ENCODE peak calls at places on chromosomes 16 and 17, in four cellular contexts. One of them, this sample, is unnamed.

GRCh38 chr16:26605872-26606271 is 460.9 kb upstream of the C16orf82 start:
- DNase-seq in LHCN-M2: no peak
- DNase-seq in activated naive CD8-positive, alpha-beta T cell treated with anti-CD3 and anti-CD28 coated beads for 36 hours: no peak
- DNase-seq in NCI-H2029 treated with DMSO at 0.1 percent for 48 hours: peak
- DNase-seq in this sample: no peak

GRCh38 chr17:61597606-61598005 is 6.6 kb upstream of the NACA2 start:
- DNase-seq in LHCN-M2: no peak
- DNase-seq in activated naive CD8-positive, alpha-beta T cell treated with anti-CD3 and anti-CD28 coated beads for 36 hours: no peak
- DNase-seq in NCI-H2029 treated with DMSO at 0.1 percent for 48 hours: no peak
- DNase-seq in this sample: no peak

GRCh38 chr17:80346498-80347275 is 68.3 kb upstream of the ENDOV start:
- DNase-seq in NCI-H2029 treated with DMSO at 0.1 percent for 48 hours: no peak
- DNase-seq in LHCN-M2: no peak
- DNase-seq in activated naive CD8-positive, alpha-beta T cell treated with anti-CD3 and anti-CD28 coated beads for 36 hours: no peak
- DNase-seq in this sample: no peak

GRCh38 chr17:63925615-63926014 is 6.5 kb downstream of the CD79B start:
- DNase-seq in LHCN-M2: no peak
- DNase-seq in NCI-H2029 treated with DMSO at 0.1 percent for 48 hours: no peak
- DNase-seq in activated naive CD8-positive, alpha-beta T cell treated with anti-CD3 and anti-CD28 coated beads for 36 hours: no peak
- DNase-seq in this sample: no peak

GRCh38 chr17:10271004-10271620 is 72.7 kb upstream of the GAS7 start:
- DNase-seq in LHCN-M2: no peak
- DNase-seq in activated naive CD8-positive, alpha-beta T cell treated with anti-CD3 and anti-CD28 coated beads for 36 hours: no peak
- DNase-seq in NCI-H2029 treated with DMSO at 0.1 percent for 48 hours: no peak
- DNase-seq in this sample: no peak

GRCh38 chr17:3529817-3530741 is 27.5 kb downstream of the TRPV3 start:
- DNase-seq in NCI-H2029 treated with DMSO at 0.1 percent for 48 hours: no peak
- DNase-seq in LHCN-M2: no peak
- DNase-seq in activated naive CD8-positive, alpha-beta T cell treated with anti-CD3 and anti-CD28 coated beads for 36 hours: no peak
- DNase-seq in this sample: peak

GRCh38 chr17:47694818-47695663 is 1.1 kb downstream of the TBKBP1 start:
- DNase-seq in LHCN-M2: no peak
- DNase-seq in NCI-H2029 treated with DMSO at 0.1 percent for 48 hours: no peak
- DNase-seq in activated naive CD8-positive, alpha-beta T cell treated with anti-CD3 and anti-CD28 coated beads for 36 hours: peak
- DNase-seq in this sample: peak

GRCh38 chr17:65371702-65372101 is 189.7 kb downstream of the AXIN2 start:
- DNase-seq in NCI-H2029 treated with DMSO at 0.1 percent for 48 hours: peak
- DNase-seq in LHCN-M2: no peak
- DNase-seq in activated naive CD8-positive, alpha-beta T cell treated with anti-CD3 and anti-CD28 coated beads for 36 hours: no peak
- DNase-seq in this sample: no peak

GRCh38 chr16:86791287-86792074 is 213.1 kb downstream of the FOXL1 start:
- DNase-seq in NCI-H2029 treated with DMSO at 0.1 percent for 48 hours: no peak
- DNase-seq in LHCN-M2: no peak
- DNase-seq in activated naive CD8-positive, alpha-beta T cell treated with anti-CD3 and anti-CD28 coated beads for 36 hours: no peak
- DNase-seq in this sample: no peak

GRCh38 chr17:78117027-78117981 is 11.3 kb downstream of the TMC6 start:
- DNase-seq in activated naive CD8-positive, alpha-beta T cell treated with anti-CD3 and anti-CD28 coated beads for 36 hours: no peak
- DNase-seq in LHCN-M2: no peak
- DNase-seq in NCI-H2029 treated with DMSO at 0.1 percent for 48 hours: peak
- DNase-seq in this sample: no peak

GRCh38 chr17:15384142-15384803 is 42.9 kb upstream of the TEKT3 start:
- DNase-seq in LHCN-M2: peak
- DNase-seq in activated naive CD8-positive, alpha-beta T cell treated with anti-CD3 and anti-CD28 coated beads for 36 hours: no peak
- DNase-seq in NCI-H2029 treated with DMSO at 0.1 percent for 48 hours: no peak
- DNase-seq in this sample: peak

GRCh38 chr17:79844869-79845600 is 5.8 kb upstream of the CBX4 start:
- DNase-seq in NCI-H2029 treated with DMSO at 0.1 percent for 48 hours: no peak
- DNase-seq in LHCN-M2: no peak
- DNase-seq in activated naive CD8-positive, alpha-beta T cell treated with anti-CD3 and anti-CD28 coated beads for 36 hours: peak
- DNase-seq in this sample: no peak

GRCh38 chr17:21029515-21029914 is 13.3 kb downstream of the USP22 start:
- DNase-seq in LHCN-M2: no peak
- DNase-seq in activated naive CD8-positive, alpha-beta T cell treated with anti-CD3 and anti-CD28 coated beads for 36 hours: no peak
- DNase-seq in NCI-H2029 treated with DMSO at 0.1 percent for 48 hours: no peak
- DNase-seq in this sample: no peak

GRCh38 chr17:16304832-16305231 is 48.4 kb downstream of the CENPV start:
- DNase-seq in activated naive CD8-positive, alpha-beta T cell treated with anti-CD3 and anti-CD28 coated beads for 36 hours: no peak
- DNase-seq in LHCN-M2: peak
- DNase-seq in NCI-H2029 treated with DMSO at 0.1 percent for 48 hours: no peak
- DNase-seq in this sample: no peak

GRCh38 chr16:70795513-70795912 is 5.4 kb downstream of the VAC14 start:
- DNase-seq in LHCN-M2: no peak
- DNase-seq in activated naive CD8-positive, alpha-beta T cell treated with anti-CD3 and anti-CD28 coated beads for 36 hours: no peak
- DNase-seq in NCI-H2029 treated with DMSO at 0.1 percent for 48 hours: no peak
- DNase-seq in this sample: no peak

GRCh38 chr16:87762071-87762571 is 3.7 kb downstream of the KLHDC4 start:
- DNase-seq in activated naive CD8-positive, alpha-beta T cell treated with anti-CD3 and anti-CD28 coated beads for 36 hours: no peak
- DNase-seq in LHCN-M2: no peak
- DNase-seq in NCI-H2029 treated with DMSO at 0.1 percent for 48 hours: no peak
- DNase-seq in this sample: no peak

GRCh38 chr16:1771072-1771863 is at the start of gene NME3:
- DNase-seq in activated naive CD8-positive, alpha-beta T cell treated with anti-CD3 and anti-CD28 coated beads for 36 hours: peak
- DNase-seq in LHCN-M2: peak
- DNase-seq in NCI-H2029 treated with DMSO at 0.1 percent for 48 hours: no peak
- DNase-seq in this sample: peak

GRCh38 chr16:11005611-11005975 is 61.2 kb downstream of the CLEC16A start:
- DNase-seq in NCI-H2029 treated with DMSO at 0.1 percent for 48 hours: no peak
- DNase-seq in LHCN-M2: peak
- DNase-seq in activated naive CD8-positive, alpha-beta T cell treated with anti-CD3 and anti-CD28 coated beads for 36 hours: no peak
- DNase-seq in this sample: no peak

GRCh38 chr16:56286819-56287218 is 95.5 kb downstream of the GNAO1 start:
- DNase-seq in LHCN-M2: peak
- DNase-seq in activated naive CD8-positive, alpha-beta T cell treated with anti-CD3 and anti-CD28 coated beads for 36 hours: no peak
- DNase-seq in NCI-H2029 treated with DMSO at 0.1 percent for 48 hours: no peak
- DNase-seq in this sample: no peak

GRCh38 chr17:41631025-41631889 is 6.9 kb upstream of the KRT17 start:
- DNase-seq in NCI-H2029 treated with DMSO at 0.1 percent for 48 hours: no peak
- DNase-seq in LHCN-M2: no peak
- DNase-seq in activated naive CD8-positive, alpha-beta T cell treated with anti-CD3 and anti-CD28 coated beads for 36 hours: no peak
- DNase-seq in this sample: no peak

GRCh38 chr17:34996422-34997029 is 16.2 kb downstream of the LIG3 start:
- DNase-seq in LHCN-M2: no peak
- DNase-seq in activated naive CD8-positive, alpha-beta T cell treated with anti-CD3 and anti-CD28 coated beads for 36 hours: no peak
- DNase-seq in NCI-H2029 treated with DMSO at 0.1 percent for 48 hours: no peak
- DNase-seq in this sample: no peak

GRCh38 chr17:81138083-81138482 is 27.2 kb upstream of the PVALEF start:
- DNase-seq in activated naive CD8-positive, alpha-beta T cell treated with anti-CD3 and anti-CD28 coated beads for 36 hours: no peak
- DNase-seq in NCI-H2029 treated with DMSO at 0.1 percent for 48 hours: no peak
- DNase-seq in LHCN-M2: no peak
- DNase-seq in this sample: no peak

GRCh38 chr16:89200124-89200849 is at the start of gene SLC22A31:
- DNase-seq in NCI-H2029 treated with DMSO at 0.1 percent for 48 hours: no peak
- DNase-seq in LHCN-M2: no peak
- DNase-seq in activated naive CD8-positive, alpha-beta T cell treated with anti-CD3 and anti-CD28 coated beads for 36 hours: no peak
- DNase-seq in this sample: no peak

GRCh38 chr17:4407216-4407615 is 26.5 kb upstream of the SPNS3 start:
- DNase-seq in NCI-H2029 treated with DMSO at 0.1 percent for 48 hours: no peak
- DNase-seq in LHCN-M2: no peak
- DNase-seq in activated naive CD8-positive, alpha-beta T cell treated with anti-CD3 and anti-CD28 coated beads for 36 hours: no peak
- DNase-seq in this sample: no peak

GRCh38 chr17:30334421-30334820 is 564 bp upstream of the TMIGD1 start:
- DNase-seq in activated naive CD8-positive, alpha-beta T cell treated with anti-CD3 and anti-CD28 coated beads for 36 hours: no peak
- DNase-seq in LHCN-M2: peak
- DNase-seq in NCI-H2029 treated with DMSO at 0.1 percent for 48 hours: no peak
- DNase-seq in this sample: no peak

GRCh38 chr17:8162232-8162996 is at the start of gene VAMP2:
- DNase-seq in activated naive CD8-positive, alpha-beta T cell treated with anti-CD3 and anti-CD28 coated beads for 36 hours: peak
- DNase-seq in LHCN-M2: peak
- DNase-seq in NCI-H2029 treated with DMSO at 0.1 percent for 48 hours: no peak
- DNase-seq in this sample: peak

GRCh38 chr17:80992077-80992947 is 671 bp downstream of the CHMP6 start:
- DNase-seq in LHCN-M2: no peak
- DNase-seq in NCI-H2029 treated with DMSO at 0.1 percent for 48 hours: no peak
- DNase-seq in activated naive CD8-positive, alpha-beta T cell treated with anti-CD3 and anti-CD28 coated beads for 36 hours: no peak
- DNase-seq in this sample: peak

GRCh38 chr16:57485916-57486857 is at the start of gene DOK4:
- DNase-seq in activated naive CD8-positive, alpha-beta T cell treated with anti-CD3 and anti-CD28 coated beads for 36 hours: peak
- DNase-seq in NCI-H2029 treated with DMSO at 0.1 percent for 48 hours: no peak
- DNase-seq in LHCN-M2: peak
- DNase-seq in this sample: peak